ENCODE peak calls at places on chromosomes 6 and 20, in six cellular contexts. U is activated CD8-positive, alpha-beta memory T cell treated with anti-CD3 and anti-CD28 coated beads for 4 hours; S is fibroblast of lung; R is cortex of kidney; F is HEK293T; M is astrocyte of the spinal cord. C is an unnamed sample.

GRCh38 chr6:157158897-157159296 is 164.4 kb downstream of the TMEM242 start:
- DNase-seq in U (no peak), S (no peak), R (no peak), F (no peak), M (no peak), C (no peak)

GRCh38 chr6:99285881-99286280 is 63.6 kb downstream of the FAXC start:
- DNase-seq in U (no peak), S (no peak), R (no peak), F (no peak), M (no peak), C (no peak)

GRCh38 chr6:148064406-148065134 is 278.1 kb upstream of the SASH1 start:
- DNase-seq in U (no peak), S (peak; percentile 89), R (no peak), F (no peak), M (no peak), C (no peak)

GRCh38 chr6:139336488-139336887 is 38.0 kb downstream of the CITED2 start:
- DNase-seq in U (no peak), S (peak; percentile 58), R (no peak), F (no peak), M (peak; percentile 47), C (no peak)

GRCh38 chr6:167645383-167645782 is 181.3 kb upstream of the AFDN start:
- DNase-seq in U (no peak), S (no peak), R (no peak), F (no peak), M (no peak), C (no peak)

GRCh38 chr6:38489951-38490350 is 149.8 kb downstream of the BTBD9 start:
- DNase-seq in U (no peak), S (peak; percentile 82), R (no peak), F (no peak), M (peak; percentile 61), C (no peak)

GRCh38 chr6:130755368-130756034 is 71.7 kb upstream of the SMLR1 start:
- DNase-seq in U (no peak), S (no peak), R (no peak), F (no peak), M (no peak), C (no peak)

GRCh38 chr6:110053395-110054240 is 75.5 kb downstream of the GPR6 start:
- DNase-seq in U (no peak), S (peak; percentile 50), R (no peak), F (peak; percentile 70), M (peak; percentile 62), C (peak; percentile 44)

GRCh38 chr6:106890447-106890846 is 84.1 kb downstream of the CD24 start:
- DNase-seq in U (no peak), S (no peak), R (no peak), F (no peak), M (no peak), C (no peak)

GRCh38 chr6:16332175-16332542 is 93.8 kb downstream of the GMPR start:
- DNase-seq in U (peak; percentile 65), S (peak; percentile 65), R (no peak), F (peak; percentile 70), M (peak; percentile 74), C (peak; percentile 75)

GRCh38 chr20:19974621-19975435 is 42.3 kb upstream of the NAA20 start:
- DNase-seq in U (no peak), S (peak; percentile 94), R (peak; percentile 10), F (no peak), M (peak; percentile 96), C (no peak)